ENCODE peak calls at places on chromosomes 2 and 18, in six cellular contexts. Y is PC-3, K is tibial nerve, W is endodermal cell, X is transverse colon, Z is AG04450. I is an unnamed sample.

GRCh38 chr2:25127631-25128030 is 40.7 kb downstream of the POMC start:
- DNase-seq in Y (no peak), W (no peak), Z (peak; percentile 20), K (no peak), X (no peak), I (peak; percentile 6)

GRCh38 chr2:40200516-40200915 is 251.4 kb downstream of the SLC8A1 start:
- DNase-seq in W (no peak), Z (no peak), K (no peak), X (no peak), Y (no peak), I (no peak)

GRCh38 chr18:23270999-23271680 is 135.9 kb downstream of the CABLES1 start:
- DNase-seq in Z (no peak), Y (no peak), W (no peak), K (no peak), X (no peak), I (no peak)

GRCh38 chr2:230218411-230218810 is 1.4 kb downstream of the SP110 start:
- DNase-seq in Z (no peak), Y (no peak), W (no peak), K (no peak), X (no peak), I (no peak)

GRCh38 chr2:111667542-111668273 is 216.3 kb downstream of the ANAPC1 start:
- DNase-seq in Z (no peak), W (peak; percentile 51), K (no peak), X (no peak), Y (peak; percentile 68), I (peak; percentile 72)

GRCh38 chr2:28869494-28870145 is 489 bp downstream of the TRMT61B start:
- DNase-seq in Z (no peak), W (peak; percentile 44), X (peak; percentile 28), K (no peak), Y (no peak), I (peak; percentile 2)

GRCh38 chr2:100246163-100247145 is 75.8 kb downstream of the LONRF2 start:
- DNase-seq in K (no peak), Y (peak; percentile 48), X (no peak), W (peak; percentile 75), Z (no peak), I (no peak)

GRCh38 chr2:226078656-226079055 is 679.1 kb downstream of the NYAP2 start:
- DNase-seq in W (no peak), X (no peak), Y (peak; percentile 25), K (no peak), Z (no peak), I (no peak)

GRCh38 chr2:1052671-1053270 is 102.1 kb downstream of the SNTG2 start:
- DNase-seq in Y (no peak), W (no peak), X (no peak), K (no peak), Z (peak; percentile 38), I (peak; percentile 65)

GRCh38 chr2:64063924-64064331 is 44.7 kb upstream of the VPS54 start:
- DNase-seq in K (no peak), W (peak; percentile 63), Z (peak; percentile 32), Y (no peak), X (no peak), I (peak; percentile 73)

GRCh38 chr2:98560256-98560771 is 48.0 kb downstream of the COA5 start:
- DNase-seq in Z (peak; percentile 85), X (no peak), K (no peak), W (no peak), Y (peak; percentile 90), I (peak; percentile 93)

GRCh38 chr2:58436842-58437241 is 195.7 kb upstream of the FANCL start:
- DNase-seq in X (no peak), Z (no peak), Y (peak; percentile 76), W (no peak), K (no peak), I (peak; percentile 11)

GRCh38 chr18:25327631-25328030 is 24.3 kb downstream of the ZNF521 start:
- DNase-seq in Y (no peak), W (no peak), Z (no peak), K (no peak), X (no peak), I (no peak)

GRCh38 chr18:36096955-36097354 is 29.6 kb upstream of the RPRD1A start:
- DNase-seq in Y (peak; percentile 1), W (no peak), Z (no peak), X (no peak), K (no peak), I (no peak)

GRCh38 chr2:238101891-238102841 is 2.0 kb downstream of the ESPNL start:
- DNase-seq in Y (no peak), Z (no peak), W (peak; percentile 53), K (peak; percentile 10), X (peak; percentile 3), I (no peak)

GRCh38 chr18:77002496-77002895 is 130.1 kb downstream of the MBP start:
- DNase-seq in Y (no peak), X (no peak), Z (no peak), K (no peak), W (no peak), I (no peak)

GRCh38 chr2:226794751-226795171 is 4.9 kb downstream of the IRS1 start:
- DNase-seq in Z (no peak), W (peak; percentile 50), Y (peak; percentile 55), K (no peak), X (no peak), I (peak; percentile 89)

GRCh38 chr2:27380626-27381556 is at the start of gene ZNF513:
- DNase-seq in Y (peak; percentile 85), K (peak; percentile 93), X (peak; percentile 97), Z (peak; percentile 84), W (peak; percentile 99), I (peak; percentile 96)

GRCh38 chr18:75854174-75854573 is 426.7 kb upstream of the SMIM21 start:
- DNase-seq in Z (no peak), K (no peak), X (peak; percentile 24), W (peak; percentile 80), Y (peak; percentile 20), I (no peak)

GRCh38 chr2:53508667-53509066 is 258.9 kb upstream of the CHAC2 start:
- DNase-seq in Z (no peak), X (no peak), K (no peak), Y (peak; percentile 27), W (no peak), I (no peak)

GRCh38 chr18:240175-240574 is 27.7 kb downstream of the THOC1 start:
- DNase-seq in Z (no peak), Y (no peak), W (no peak), K (no peak), X (no peak), I (no peak)
- TF ChIP-seq CTCF in Z (no peak), Y (no peak), W (no peak), K (no peak), X (no peak), I (no peak)

GRCh38 chr2:144162652-144163051 is 357.3 kb downstream of the ZEB2 start:
- DNase-seq in X (peak; percentile 25), Y (peak; percentile 64), Z (no peak), W (peak; percentile 83), K (no peak), I (no peak)
- TF ChIP-seq CTCF in X (peak; percentile 44), Y (peak; percentile 69), Z (peak; percentile 15), W (peak; percentile 94), K (no peak), I (peak; percentile 16)

GRCh38 chr2:109662889-109663288 is 48.7 kb downstream of the SOWAHC start:
- DNase-seq in Z (no peak), W (no peak), X (no peak), K (no peak), Y (peak; percentile 25), I (no peak)
- TF ChIP-seq CTCF in Z (no peak), W (peak; percentile 79), X (peak; percentile 21), K (no peak), Y (peak; percentile 44), I (peak; percentile 27)

DNA sequence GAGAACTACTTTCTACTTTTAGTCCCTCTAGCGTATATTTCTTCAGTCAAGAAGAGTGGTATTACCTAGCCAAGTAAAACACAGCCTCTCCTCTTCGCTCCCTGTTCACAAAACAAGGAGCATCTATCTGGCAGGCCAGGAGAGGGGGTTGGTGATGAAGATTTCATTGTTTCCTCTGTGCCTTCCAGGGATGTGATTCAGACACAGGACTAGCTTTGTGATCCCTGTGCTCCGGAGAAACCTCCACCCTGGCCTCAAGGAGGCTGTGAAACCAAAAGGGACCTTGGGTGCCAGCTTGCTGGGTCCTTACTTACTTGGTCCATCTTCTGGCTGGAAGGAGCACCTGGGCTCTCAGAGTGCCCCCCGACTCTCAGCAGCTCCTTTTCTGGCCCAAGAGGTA is 5.7 kb downstream of the RHOB start:
- DNase-seq in Z (no peak), X (no peak), W (peak; percentile 74), Y (peak; percentile 30), K (peak; percentile 49), I (peak; percentile 67)
- TF ChIP-seq CTCF in Z (peak; percentile 33), X (no peak), W (peak; percentile 69), Y (no peak), K (peak; percentile 9), I (peak; percentile 30)

GRCh38 chr2:23208339-23208738 is 176.6 kb upstream of the KLHL29 start:
- DNase-seq in W (peak; percentile 1), X (no peak), Z (no peak), Y (no peak), K (no peak), I (no peak)
- TF ChIP-seq CTCF in W (no peak), X (no peak), Z (no peak), Y (no peak), K (no peak), I (no peak)